ENCODE peak calls at places on chromosomes 2 and 18, in nine cellular contexts. G is D341Med, E is body of pancreas, S is non-pigmented ciliary epithelial cell, V is fibroblast of lung, C is BE2C, L is psoas muscle, D is caudate nucleus, X is stromal cell of bone marrow. A is an unnamed sample.

GRCh38 chr2:105103481-105103880 is 65.6 kb downstream of the MRPS9 start:
- DNase-seq in G (no peak), E (no peak), S (no peak), V (no peak), C (no peak), L (no peak), D (no peak), X (no peak), A (no peak)

GRCh38 chr2:240858871-240859270 is 9.8 kb upstream of the AGXT start:
- DNase-seq in G (no peak), E (no peak), S (no peak), V (no peak), C (no peak), L (no peak), D (no peak), X (no peak), A (no peak)

GRCh38 chr2:128638741-128639477 is 320.2 kb upstream of the HS6ST1 start:
- DNase-seq in G (peak; percentile 13), E (no peak), S (no peak), V (no peak), C (no peak), L (no peak), D (no peak), X (no peak), A (no peak)

GRCh38 chr2:40041983-40042382 is 262.9 kb upstream of the THUMPD2 start:
- DNase-seq in G (no peak), E (no peak), S (peak; percentile 70), V (peak; percentile 94), C (no peak), L (no peak), D (no peak), X (peak; percentile 73), A (no peak)

GRCh38 chr2:29821591-29821990 is 99.8 kb downstream of the ALK start:
- DNase-seq in G (no peak), E (no peak), S (no peak), V (no peak), C (no peak), L (no peak), D (no peak), X (no peak), A (no peak)

GRCh38 chr2:20609995-20610357 is 40.9 kb downstream of the HS1BP3 start:
- DNase-seq in G (no peak), E (no peak), S (no peak), V (no peak), C (no peak), L (no peak), D (no peak), X (no peak), A (no peak)

GRCh38 chr18:44851806-44852205 is 171.1 kb downstream of the SETBP1 start:
- DNase-seq in G (peak; percentile 84), E (no peak), S (no peak), V (no peak), C (no peak), L (no peak), D (no peak), X (no peak), A (no peak)

GRCh38 chr2:120898961-120899360 is 163.3 kb downstream of the GLI2 start:
- DNase-seq in G (no peak), E (no peak), S (no peak), V (no peak), C (no peak), L (no peak), D (no peak), X (no peak), A (no peak)

GRCh38 chr2:52862801-52863200 is 904.8 kb upstream of the CHAC2 start:
- DNase-seq in G (no peak), E (no peak), S (peak; percentile 76), V (peak; percentile 13), C (no peak), L (no peak), D (no peak), X (no peak), A (no peak)

GRCh38 chr2:66030553-66030952 is 404.4 kb upstream of the MEIS1 start:
- DNase-seq in G (no peak), E (no peak), S (no peak), V (peak; percentile 13), C (no peak), L (no peak), D (no peak), X (no peak), A (no peak)

GRCh38 chr2:151827564-151828142 is 568 bp downstream of the ARL5A start:
- DNase-seq in G (no peak), E (peak; percentile 20), S (no peak), V (peak; percentile 21), C (peak; percentile 8), L (no peak), D (no peak), X (no peak), A (no peak)

GRCh38 chr2:41763091-41763490 is 284.7 kb upstream of the PKDCC start:
- DNase-seq in G (no peak), E (no peak), S (no peak), V (no peak), C (no peak), L (no peak), D (no peak), X (no peak), A (no peak)

GRCh38 chr2:207156451-207157161 is 9.1 kb downstream of the KLF7 start:
- DNase-seq in G (no peak), E (no peak), S (no peak), V (peak; percentile 21), C (no peak), L (no peak), D (no peak), X (no peak), A (no peak)

GRCh38 chr18:50297621-50298442 is 10.3 kb upstream of the CXXC1 start:
- DNase-seq in G (no peak), E (peak; percentile 84), S (no peak), V (peak; percentile 81), C (peak; percentile 38), L (peak; percentile 68), D (no peak), X (peak; percentile 38), A (no peak)

GRCh38 chr2:151083864-151084263 is 177.8 kb downstream of the RBM43 start:
- DNase-seq in G (no peak), E (no peak), S (no peak), V (no peak), C (no peak), L (no peak), D (no peak), X (no peak), A (no peak)

GRCh38 chr2:10620481-10620880 is 69.3 kb downstream of the NOL10 start:
- DNase-seq in G (no peak), E (no peak), S (peak; percentile 84), V (peak; percentile 71), C (no peak), L (no peak), D (no peak), X (peak; percentile 9), A (no peak)

GRCh38 chr2:29753676-29754444 is 167.5 kb downstream of the ALK start:
- DNase-seq in G (no peak), E (no peak), S (peak; percentile 20), V (peak; percentile 50), C (peak; percentile 38), L (no peak), D (no peak), X (peak; percentile 90), A (no peak)

GRCh38 chr2:129061079-129061785 is 742.6 kb upstream of the HS6ST1 start:
- DNase-seq in G (no peak), E (no peak), S (no peak), V (peak; percentile 79), C (peak; percentile 39), L (no peak), D (no peak), X (peak; percentile 16), A (no peak)

GRCh38 chr2:128756372-128756730 is 437.7 kb upstream of the HS6ST1 start:
- DNase-seq in G (no peak), E (peak; percentile 82), S (no peak), V (peak; percentile 70), C (no peak), L (no peak), D (no peak), X (no peak), A (peak; percentile 26)

GRCh38 chr2:165469417-165469816 is at the start of gene CSRNP3:
- DNase-seq in G (peak; percentile 71), E (peak; percentile 75), S (peak; percentile 70), V (peak; percentile 86), C (peak; percentile 65), L (no peak), D (peak; percentile 19), X (peak; percentile 83), A (peak; percentile 72)

GRCh38 chr2:73291461-73292315 is 1.7 kb downstream of the EGR4 start:
- DNase-seq in G (peak; percentile 65), E (no peak), S (no peak), V (no peak), C (peak; percentile 42), L (no peak), D (no peak), X (no peak), A (no peak)

GRCh38 chr2:102020596-102021170 is 28.9 kb downstream of the IL1R2 start:
- DNase-seq in G (peak; percentile 79), E (peak; percentile 89), S (peak; percentile 49), V (peak; percentile 90), C (peak; percentile 76), L (peak; percentile 91), D (peak; percentile 35), X (peak; percentile 81), A (peak; percentile 91)

GRCh38 chr18:22136395-22136794 is 33.0 kb upstream of the GATA6 start:
- DNase-seq in G (no peak), E (no peak), S (peak; percentile 14), V (peak; percentile 72), C (no peak), L (no peak), D (no peak), X (no peak), A (no peak)

GRCh38 chr2:232937278-232937906 is 67.3 kb downstream of the SNORC start:
- DNase-seq in G (no peak), E (no peak), S (peak; percentile 23), V (peak; percentile 49), C (peak; percentile 68), L (no peak), D (no peak), X (peak; percentile 21), A (no peak)

GRCh38 chr2:10175441-10175840 is 52.9 kb downstream of the RRM2 start:
- DNase-seq in G (no peak), E (no peak), S (no peak), V (no peak), C (no peak), L (no peak), D (no peak), X (no peak), A (no peak)

GRCh38 chr2:170354855-170355649 is 177.1 kb downstream of the MYO3B start:
- DNase-seq in G (no peak), E (no peak), S (no peak), V (no peak), C (no peak), L (no peak), D (no peak), X (no peak), A (no peak)

GRCh38 chr2:88737385-88737784 is 45.9 kb downstream of the RPIA start:
- DNase-seq in G (no peak), E (no peak), S (no peak), V (no peak), C (no peak), L (no peak), D (no peak), X (no peak), A (no peak)

GRCh38 chr2:26178746-26179436 is 6.0 kb downstream of the GAREM2 start:
- DNase-seq in G (no peak), E (no peak), S (no peak), V (no peak), C (peak; percentile 63), L (no peak), D (no peak), X (no peak), A (no peak)

GRCh38 chr2:182018218-182018617 is 32.6 kb downstream of the PPP1R1C start:
- DNase-seq in G (no peak), E (no peak), S (no peak), V (peak; percentile 21), C (no peak), L (no peak), D (no peak), X (no peak), A (no peak)

GRCh38 chr2:139652385-139652784 is 872.2 kb upstream of the NXPH2 start:
- DNase-seq in G (no peak), E (no peak), S (no peak), V (no peak), C (no peak), L (no peak), D (no peak), X (no peak), A (no peak)

GRCh38 chr2:187976259-187976658 is 315.4 kb upstream of the GULP1 start:
- DNase-seq in G (no peak), E (no peak), S (no peak), V (no peak), C (no peak), L (no peak), D (no peak), X (no peak), A (no peak)